ENCODE peak calls at places on chromosomes 1 and 21, in eight cellular contexts. One of them, this sample, is unnamed.

GRCh38 chr21:38489283-38489677 is 9.0 kb downstream of the ERG start:
- DNase-seq in fibroblast of mammary gland: no peak
- DNase-seq in BJ: no peak
- DNase-seq in pancreas: no peak
- DNase-seq in LNCaP clone FGC: peak
- DNase-seq in SK-N-SH: no peak
- DNase-seq in astrocyte of the spinal cord: no peak
- DNase-seq in tibial artery: no peak
- DNase-seq in this sample: no peak

GRCh38 chr1:32393832-32394140 is 455 bp downstream of the BSDC1 start:
- DNase-seq in SK-N-SH: no peak
- DNase-seq in tibial artery: peak
- DNase-seq in astrocyte of the spinal cord: no peak
- DNase-seq in pancreas: no peak
- DNase-seq in LNCaP clone FGC: no peak
- DNase-seq in fibroblast of mammary gland: no peak
- DNase-seq in BJ: no peak
- DNase-seq in this sample: no peak

GRCh38 chr1:186950547-186950946 is 121.8 kb downstream of the PLA2G4A start:
- DNase-seq in pancreas: no peak
- DNase-seq in tibial artery: no peak
- DNase-seq in astrocyte of the spinal cord: peak
- DNase-seq in SK-N-SH: no peak
- DNase-seq in BJ: no peak
- DNase-seq in fibroblast of mammary gland: peak
- DNase-seq in LNCaP clone FGC: no peak
- DNase-seq in this sample: peak

GRCh38 chr1:8061210-8061609 is 35.1 kb upstream of the ERRFI1 start:
- DNase-seq in BJ: peak
- DNase-seq in LNCaP clone FGC: peak
- DNase-seq in tibial artery: peak
- DNase-seq in fibroblast of mammary gland: peak
- DNase-seq in astrocyte of the spinal cord: peak
- DNase-seq in SK-N-SH: no peak
- DNase-seq in pancreas: no peak
- DNase-seq in this sample: peak

GRCh38 chr1:209989525-209989924 is 51.5 kb downstream of the SYT14 start:
- DNase-seq in LNCaP clone FGC: peak
- DNase-seq in pancreas: no peak
- DNase-seq in astrocyte of the spinal cord: peak
- DNase-seq in SK-N-SH: peak
- DNase-seq in tibial artery: no peak
- DNase-seq in BJ: peak
- DNase-seq in fibroblast of mammary gland: peak
- DNase-seq in this sample: peak

GRCh38 chr1:983736-984475 is 2.0 kb upstream of the PERM1 start:
- DNase-seq in SK-N-SH: peak
- DNase-seq in BJ: no peak
- DNase-seq in tibial artery: no peak
- DNase-seq in LNCaP clone FGC: no peak
- DNase-seq in pancreas: peak
- DNase-seq in fibroblast of mammary gland: no peak
- DNase-seq in astrocyte of the spinal cord: no peak
- DNase-seq in this sample: peak

GRCh38 chr1:206524739-206525364 is 17.5 kb downstream of the RASSF5 start:
- DNase-seq in astrocyte of the spinal cord: no peak
- DNase-seq in BJ: no peak
- DNase-seq in pancreas: no peak
- DNase-seq in SK-N-SH: no peak
- DNase-seq in LNCaP clone FGC: no peak
- DNase-seq in fibroblast of mammary gland: no peak
- DNase-seq in tibial artery: peak
- DNase-seq in this sample: no peak

GRCh38 chr1:178031856-178032320 is 62.0 kb upstream of the RASAL2 start:
- DNase-seq in tibial artery: peak
- DNase-seq in astrocyte of the spinal cord: peak
- DNase-seq in SK-N-SH: peak
- DNase-seq in pancreas: peak
- DNase-seq in fibroblast of mammary gland: peak
- DNase-seq in BJ: peak
- DNase-seq in LNCaP clone FGC: peak
- DNase-seq in this sample: peak

GRCh38 chr1:8078176-8078671 is 52.1 kb upstream of the ERRFI1 start:
- DNase-seq in fibroblast of mammary gland: peak
- DNase-seq in astrocyte of the spinal cord: peak
- DNase-seq in tibial artery: no peak
- DNase-seq in LNCaP clone FGC: no peak
- DNase-seq in BJ: peak
- DNase-seq in SK-N-SH: no peak
- DNase-seq in pancreas: no peak
- DNase-seq in this sample: peak

GRCh38 chr1:32992489-32993214 is 28.0 kb upstream of the RNF19B start:
- DNase-seq in tibial artery: peak
- DNase-seq in fibroblast of mammary gland: peak
- DNase-seq in LNCaP clone FGC: no peak
- DNase-seq in pancreas: peak
- DNase-seq in SK-N-SH: no peak
- DNase-seq in BJ: peak
- DNase-seq in astrocyte of the spinal cord: peak
- DNase-seq in this sample: peak

GRCh38 chr1:107593436-107594209 is 371.4 kb downstream of the VAV3 start:
- DNase-seq in fibroblast of mammary gland: no peak
- DNase-seq in BJ: no peak
- DNase-seq in SK-N-SH: no peak
- DNase-seq in tibial artery: no peak
- DNase-seq in LNCaP clone FGC: no peak
- DNase-seq in pancreas: no peak
- DNase-seq in astrocyte of the spinal cord: no peak
- DNase-seq in this sample: no peak

GRCh38 chr1:221637641-221638041 is 104.2 kb downstream of the DUSP10 start:
- DNase-seq in SK-N-SH: no peak
- DNase-seq in pancreas: no peak
- DNase-seq in LNCaP clone FGC: no peak
- DNase-seq in astrocyte of the spinal cord: peak
- DNase-seq in tibial artery: no peak
- DNase-seq in fibroblast of mammary gland: peak
- DNase-seq in BJ: no peak
- DNase-seq in this sample: peak

GRCh38 chr1:33093004-33093403 is 12.1 kb downstream of the AZIN2 start:
- DNase-seq in fibroblast of mammary gland: no peak
- DNase-seq in SK-N-SH: no peak
- DNase-seq in BJ: no peak
- DNase-seq in pancreas: no peak
- DNase-seq in astrocyte of the spinal cord: no peak
- DNase-seq in tibial artery: no peak
- DNase-seq in LNCaP clone FGC: no peak
- DNase-seq in this sample: no peak

GRCh38 chr21:42056996-42057689 is 14.0 kb upstream of the UMODL1 start:
- DNase-seq in tibial artery: peak
- DNase-seq in BJ: peak
- DNase-seq in SK-N-SH: no peak
- DNase-seq in pancreas: peak
- DNase-seq in astrocyte of the spinal cord: peak
- DNase-seq in fibroblast of mammary gland: peak
- DNase-seq in LNCaP clone FGC: peak
- DNase-seq in this sample: peak

GRCh38 chr1:169493251-169493650 is 7.5 kb upstream of the SLC19A2 start:
- DNase-seq in BJ: no peak
- DNase-seq in pancreas: no peak
- DNase-seq in fibroblast of mammary gland: no peak
- DNase-seq in tibial artery: no peak
- DNase-seq in SK-N-SH: no peak
- DNase-seq in astrocyte of the spinal cord: no peak
- DNase-seq in LNCaP clone FGC: no peak
- DNase-seq in this sample: no peak

GRCh38 chr1:107264561-107264960 is 123.7 kb downstream of the NTNG1 start:
- DNase-seq in fibroblast of mammary gland: peak
- DNase-seq in SK-N-SH: no peak
- DNase-seq in astrocyte of the spinal cord: peak
- DNase-seq in pancreas: no peak
- DNase-seq in LNCaP clone FGC: no peak
- DNase-seq in tibial artery: no peak
- DNase-seq in BJ: no peak
- DNase-seq in this sample: no peak

GRCh38 chr1:117120774-117121588 is 568 bp downstream of the TRIM45 start:
- DNase-seq in SK-N-SH: peak
- DNase-seq in LNCaP clone FGC: no peak
- DNase-seq in BJ: no peak
- DNase-seq in fibroblast of mammary gland: peak
- DNase-seq in tibial artery: no peak
- DNase-seq in pancreas: no peak
- DNase-seq in astrocyte of the spinal cord: no peak
- DNase-seq in this sample: peak

GRCh38 chr1:29643281-29643680 is 407.0 kb downstream of the PTPRU start:
- DNase-seq in astrocyte of the spinal cord: no peak
- DNase-seq in LNCaP clone FGC: no peak
- DNase-seq in BJ: no peak
- DNase-seq in pancreas: no peak
- DNase-seq in SK-N-SH: no peak
- DNase-seq in fibroblast of mammary gland: no peak
- DNase-seq in tibial artery: no peak
- DNase-seq in this sample: no peak

GRCh38 chr21:39422468-39423241 is 22.9 kb downstream of the LCA5L start:
- DNase-seq in LNCaP clone FGC: no peak
- DNase-seq in SK-N-SH: no peak
- DNase-seq in tibial artery: no peak
- DNase-seq in BJ: no peak
- DNase-seq in astrocyte of the spinal cord: no peak
- DNase-seq in fibroblast of mammary gland: no peak
- DNase-seq in pancreas: no peak
- DNase-seq in this sample: no peak

GRCh38 chr1:155000475-155000724 is 2.2 kb upstream of the ZBTB7B start:
- DNase-seq in SK-N-SH: no peak
- DNase-seq in BJ: no peak
- DNase-seq in astrocyte of the spinal cord: no peak
- DNase-seq in pancreas: peak
- DNase-seq in fibroblast of mammary gland: no peak
- DNase-seq in tibial artery: peak
- DNase-seq in LNCaP clone FGC: no peak
- DNase-seq in this sample: no peak

GRCh38 chr1:214505134-214505533 is 46.3 kb downstream of the PTPN14 start:
- DNase-seq in fibroblast of mammary gland: no peak
- DNase-seq in tibial artery: no peak
- DNase-seq in pancreas: peak
- DNase-seq in astrocyte of the spinal cord: no peak
- DNase-seq in BJ: no peak
- DNase-seq in LNCaP clone FGC: no peak
- DNase-seq in SK-N-SH: no peak
- DNase-seq in this sample: no peak

GRCh38 chr1:227947678-227948492 is at the start of gene WNT9A:
- DNase-seq in tibial artery: no peak
- DNase-seq in fibroblast of mammary gland: peak
- DNase-seq in SK-N-SH: peak
- DNase-seq in LNCaP clone FGC: no peak
- DNase-seq in astrocyte of the spinal cord: peak
- DNase-seq in BJ: no peak
- DNase-seq in pancreas: peak
- DNase-seq in this sample: peak

DNA sequence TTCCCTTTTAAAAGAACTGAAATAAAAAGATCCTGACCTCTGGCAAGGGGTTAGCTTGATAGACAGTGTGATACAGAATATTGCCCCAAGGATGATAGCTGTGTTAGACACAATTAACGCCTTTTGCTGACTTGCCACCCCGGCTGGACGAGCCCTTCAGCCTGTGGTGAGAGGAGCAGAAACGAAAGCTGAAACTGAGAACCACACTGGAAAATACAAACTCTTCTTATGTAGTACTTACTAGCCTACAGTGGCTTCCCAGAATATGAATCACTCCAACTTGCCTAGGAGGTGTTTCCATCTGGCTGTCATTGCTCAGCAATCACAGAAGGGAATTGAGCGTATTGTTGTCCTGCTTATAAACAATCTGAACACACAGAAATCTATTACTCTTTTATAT is 22.9 kb downstream of the SAMSN1 start:
- DNase-seq in BJ: no peak
- DNase-seq in LNCaP clone FGC: no peak
- DNase-seq in pancreas: no peak
- DNase-seq in fibroblast of mammary gland: peak
- DNase-seq in SK-N-SH: no peak
- DNase-seq in tibial artery: no peak
- DNase-seq in astrocyte of the spinal cord: no peak
- DNase-seq in this sample: no peak
- H3K4me3 ChIP-seq in BJ: no peak
- H3K4me3 ChIP-seq in LNCaP clone FGC: no peak
- H3K4me3 ChIP-seq in pancreas: no peak
- H3K4me3 ChIP-seq in fibroblast of mammary gland: no peak
- H3K4me3 ChIP-seq in SK-N-SH: no peak
- H3K4me3 ChIP-seq in tibial artery: no peak
- H3K4me3 ChIP-seq in astrocyte of the spinal cord: no peak
- H3K4me3 ChIP-seq in this sample: no peak

GRCh38 chr1:52041551-52042185 is 8.1 kb upstream of the KTI12 start:
- DNase-seq in BJ: no peak
- DNase-seq in fibroblast of mammary gland: no peak
- DNase-seq in tibial artery: no peak
- DNase-seq in SK-N-SH: no peak
- DNase-seq in astrocyte of the spinal cord: no peak
- DNase-seq in pancreas: no peak
- DNase-seq in LNCaP clone FGC: no peak
- DNase-seq in this sample: no peak
- TF ChIP-seq CTCF in BJ: no peak
- TF ChIP-seq CTCF in fibroblast of mammary gland: no peak
- TF ChIP-seq CTCF in tibial artery: no peak
- TF ChIP-seq CTCF in SK-N-SH: no peak
- TF ChIP-seq CTCF in astrocyte of the spinal cord: no peak
- TF ChIP-seq CTCF in pancreas: no peak
- TF ChIP-seq CTCF in LNCaP clone FGC: no peak
- TF ChIP-seq CTCF in this sample: no peak

GRCh38 chr21:18245493-18245967 is 897 bp downstream of the CHODL start:
- DNase-seq in BJ: no peak
- DNase-seq in astrocyte of the spinal cord: peak
- DNase-seq in LNCaP clone FGC: no peak
- DNase-seq in tibial artery: peak
- DNase-seq in pancreas: no peak
- DNase-seq in fibroblast of mammary gland: no peak
- DNase-seq in SK-N-SH: peak
- DNase-seq in this sample: no peak
- H3K4me3 ChIP-seq in BJ: no peak
- H3K4me3 ChIP-seq in astrocyte of the spinal cord: peak
- H3K4me3 ChIP-seq in LNCaP clone FGC: no peak
- H3K4me3 ChIP-seq in tibial artery: peak
- H3K4me3 ChIP-seq in pancreas: no peak
- H3K4me3 ChIP-seq in fibroblast of mammary gland: no peak
- H3K4me3 ChIP-seq in SK-N-SH: no peak
- H3K4me3 ChIP-seq in this sample: no peak

DNA sequence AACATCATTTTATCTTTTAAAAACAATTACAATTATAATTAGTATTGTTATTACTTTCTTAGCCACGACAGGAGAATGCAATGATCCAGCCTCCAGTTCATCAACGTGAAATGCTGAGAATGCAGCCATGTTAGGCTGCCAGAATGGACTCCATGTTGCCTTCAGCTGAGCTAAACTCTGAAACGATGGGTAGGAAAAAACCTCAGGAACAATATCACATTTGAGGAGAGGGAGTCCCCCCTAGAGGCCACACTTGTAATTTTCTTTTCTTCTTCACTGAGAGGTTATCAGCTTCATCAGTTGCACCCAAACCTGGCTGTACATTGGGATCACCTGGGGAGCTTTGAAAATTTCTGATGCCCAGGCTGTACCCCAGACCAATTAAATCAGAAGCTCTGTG is 34.6 kb upstream of the DNAH14 start:
- DNase-seq in SK-N-SH: peak
- DNase-seq in astrocyte of the spinal cord: peak
- DNase-seq in pancreas: no peak
- DNase-seq in LNCaP clone FGC: no peak
- DNase-seq in fibroblast of mammary gland: peak
- DNase-seq in tibial artery: no peak
- DNase-seq in BJ: no peak
- DNase-seq in this sample: peak
- TF ChIP-seq CTCF in SK-N-SH: peak
- TF ChIP-seq CTCF in astrocyte of the spinal cord: peak
- TF ChIP-seq CTCF in pancreas: no peak
- TF ChIP-seq CTCF in LNCaP clone FGC: peak
- TF ChIP-seq CTCF in fibroblast of mammary gland: peak
- TF ChIP-seq CTCF in tibial artery: no peak
- TF ChIP-seq CTCF in BJ: no peak
- TF ChIP-seq CTCF in this sample: peak

This sample was measured in fibroblast of the aortic adventitia.